ENCODE peak calls at places on chromosomes 4 and X, in five cellular contexts. W is DMS53, E is ELR, T is fibroblast of the aortic adventitia, P is T-helper 1 cell. S is an unnamed sample.

GRCh38 chrX:29225670-29226069 is 638.4 kb downstream of the IL1RAPL1 start:
- DNase-seq in W (no peak), E (no peak), T (no peak), P (no peak), S (no peak)

GRCh38 chr4:1708581-1708980 is 3.5 kb downstream of the SLBP start:
- DNase-seq in W (no peak), E (no peak), T (no peak), P (no peak), S (no peak)

GRCh38 chr4:7828011-7828720 is 111.5 kb downstream of the AFAP1 start:
- DNase-seq in W (no peak), E (peak; percentile 96), T (peak; percentile 99), P (peak; percentile 61), S (peak; percentile 97)

GRCh38 chr4:37717575-37717974 is 31.4 kb upstream of the RELL1 start:
- DNase-seq in W (no peak), E (peak; percentile 75), T (peak; percentile 83), P (no peak), S (peak; percentile 86)

GRCh38 chr4:121656269-121656641 is 40.5 kb downstream of the ANXA5 start:
- DNase-seq in W (peak; percentile 76), E (peak; percentile 70), T (peak; percentile 88), P (no peak), S (peak; percentile 83)

GRCh38 chr4:158121203-158121586 is 51.6 kb downstream of the GASK1B start:
- DNase-seq in W (no peak), E (peak; percentile 58), T (peak; percentile 100), P (no peak), S (peak; percentile 87)

GRCh38 chrX:151359931-151360871 is 36.8 kb upstream of the VMA21 start:
- DNase-seq in W (peak; percentile 65), E (peak; percentile 36), T (peak; percentile 2), P (peak; percentile 10), S (peak; percentile 15)

GRCh38 chr4:102317459-102317858 is 27.8 kb downstream of the SLC39A8 start:
- DNase-seq in W (no peak), E (no peak), T (no peak), P (no peak), S (no peak)

GRCh38 chr4:138188406-138189084 is 53.6 kb downstream of the SLC7A11 start:
- DNase-seq in W (peak; percentile 5), E (peak; percentile 4), T (no peak), P (no peak), S (peak; percentile 72)

GRCh38 chr4:139761461-139761860 is 95.8 kb downstream of the MGST2 start:
- DNase-seq in W (peak; percentile 32), E (peak; percentile 64), T (no peak), P (no peak), S (peak; percentile 37)

GRCh38 chr4:89534356-89534755 is 226.8 kb upstream of the GPRIN3 start:
- DNase-seq in W (no peak), E (no peak), T (no peak), P (no peak), S (no peak)